ENCODE peak calls at places on chromosomes 6 and 20, in nine cellular contexts. One of them, this sample, is unnamed.

GRCh38 chr20:10209091-10209490 is 9.5 kb upstream of the SNAP25 start:
- DNase-seq in HCT116: no peak
- DNase-seq in neuronal stem cell: no peak
- DNase-seq in upper lobe of right lung: no peak
- DNase-seq in foreskin keratinocyte: no peak
- DNase-seq in caudate nucleus: no peak
- DNase-seq in neural progenitor cell: no peak
- DNase-seq in fibroblast of lung: peak
- DNase-seq in adrenal gland: no peak
- DNase-seq in this sample: no peak

GRCh38 chr6:7900621-7901020 is 10.0 kb downstream of the TXNDC5 start:
- DNase-seq in HCT116: no peak
- DNase-seq in caudate nucleus: no peak
- DNase-seq in upper lobe of right lung: no peak
- DNase-seq in adrenal gland: no peak
- DNase-seq in neural progenitor cell: no peak
- DNase-seq in foreskin keratinocyte: no peak
- DNase-seq in neuronal stem cell: no peak
- DNase-seq in fibroblast of lung: no peak
- DNase-seq in this sample: no peak

GRCh38 chr20:12737900-12738299 is 270.9 kb upstream of the SPTLC3 start:
- DNase-seq in neural progenitor cell: no peak
- DNase-seq in foreskin keratinocyte: no peak
- DNase-seq in neuronal stem cell: no peak
- DNase-seq in HCT116: no peak
- DNase-seq in caudate nucleus: no peak
- DNase-seq in upper lobe of right lung: no peak
- DNase-seq in fibroblast of lung: no peak
- DNase-seq in adrenal gland: no peak
- DNase-seq in this sample: no peak

GRCh38 chr6:22108199-22108598 is 188.6 kb downstream of the PRL start:
- DNase-seq in caudate nucleus: no peak
- DNase-seq in HCT116: no peak
- DNase-seq in fibroblast of lung: peak
- DNase-seq in upper lobe of right lung: no peak
- DNase-seq in adrenal gland: peak
- DNase-seq in neural progenitor cell: no peak
- DNase-seq in foreskin keratinocyte: no peak
- DNase-seq in neuronal stem cell: no peak
- DNase-seq in this sample: no peak

GRCh38 chr6:143397229-143398222 is 53.0 kb downstream of the ADAT2 start:
- DNase-seq in HCT116: peak
- DNase-seq in neuronal stem cell: no peak
- DNase-seq in fibroblast of lung: peak
- DNase-seq in upper lobe of right lung: peak
- DNase-seq in caudate nucleus: no peak
- DNase-seq in adrenal gland: no peak
- DNase-seq in neural progenitor cell: peak
- DNase-seq in foreskin keratinocyte: peak
- DNase-seq in this sample: peak

GRCh38 chr6:54431466-54431865 is 123.2 kb downstream of the TINAG start:
- DNase-seq in foreskin keratinocyte: no peak
- DNase-seq in caudate nucleus: no peak
- DNase-seq in neural progenitor cell: no peak
- DNase-seq in fibroblast of lung: peak
- DNase-seq in HCT116: no peak
- DNase-seq in upper lobe of right lung: no peak
- DNase-seq in adrenal gland: no peak
- DNase-seq in neuronal stem cell: no peak
- DNase-seq in this sample: no peak

GRCh38 chr20:58688838-58689237 is 3.8 kb upstream of the NPEPL1 start:
- DNase-seq in adrenal gland: peak
- DNase-seq in foreskin keratinocyte: no peak
- DNase-seq in fibroblast of lung: no peak
- DNase-seq in neural progenitor cell: no peak
- DNase-seq in neuronal stem cell: no peak
- DNase-seq in HCT116: no peak
- DNase-seq in upper lobe of right lung: no peak
- DNase-seq in caudate nucleus: no peak
- DNase-seq in this sample: no peak

GRCh38 chr6:85273870-85274269 is 176.0 kb upstream of the NT5E start:
- DNase-seq in caudate nucleus: no peak
- DNase-seq in neuronal stem cell: no peak
- DNase-seq in fibroblast of lung: no peak
- DNase-seq in adrenal gland: no peak
- DNase-seq in foreskin keratinocyte: no peak
- DNase-seq in neural progenitor cell: no peak
- DNase-seq in upper lobe of right lung: no peak
- DNase-seq in HCT116: no peak
- DNase-seq in this sample: no peak

GRCh38 chr6:108904731-108905130 is 56.5 kb downstream of the ARMC2 start:
- DNase-seq in caudate nucleus: no peak
- DNase-seq in neuronal stem cell: no peak
- DNase-seq in foreskin keratinocyte: no peak
- DNase-seq in neural progenitor cell: no peak
- DNase-seq in adrenal gland: no peak
- DNase-seq in upper lobe of right lung: no peak
- DNase-seq in fibroblast of lung: no peak
- DNase-seq in HCT116: no peak
- DNase-seq in this sample: no peak

GRCh38 chr20:53672484-53673129 is 79.0 kb upstream of the ZNF217 start:
- DNase-seq in upper lobe of right lung: no peak
- DNase-seq in neural progenitor cell: no peak
- DNase-seq in fibroblast of lung: peak
- DNase-seq in neuronal stem cell: no peak
- DNase-seq in foreskin keratinocyte: no peak
- DNase-seq in adrenal gland: no peak
- DNase-seq in caudate nucleus: no peak
- DNase-seq in HCT116: no peak
- DNase-seq in this sample: no peak

GRCh38 chr6:74768738-74769137 is 437.1 kb downstream of the COL12A1 start:
- DNase-seq in neural progenitor cell: no peak
- DNase-seq in upper lobe of right lung: no peak
- DNase-seq in caudate nucleus: no peak
- DNase-seq in neuronal stem cell: no peak
- DNase-seq in foreskin keratinocyte: no peak
- DNase-seq in HCT116: no peak
- DNase-seq in adrenal gland: no peak
- DNase-seq in fibroblast of lung: no peak
- DNase-seq in this sample: no peak

GRCh38 chr6:147017153-147017552 is 187.1 kb upstream of the STXBP5 start:
- DNase-seq in neural progenitor cell: no peak
- DNase-seq in neuronal stem cell: no peak
- DNase-seq in caudate nucleus: no peak
- DNase-seq in HCT116: no peak
- DNase-seq in upper lobe of right lung: no peak
- DNase-seq in foreskin keratinocyte: no peak
- DNase-seq in fibroblast of lung: no peak
- DNase-seq in adrenal gland: no peak
- DNase-seq in this sample: no peak

GRCh38 chr6:156028310-156029131 is 572.9 kb upstream of the NOX3 start:
- DNase-seq in foreskin keratinocyte: no peak
- DNase-seq in neural progenitor cell: no peak
- DNase-seq in neuronal stem cell: no peak
- DNase-seq in HCT116: no peak
- DNase-seq in fibroblast of lung: peak
- DNase-seq in caudate nucleus: no peak
- DNase-seq in upper lobe of right lung: no peak
- DNase-seq in adrenal gland: no peak
- DNase-seq in this sample: no peak

GRCh38 chr6:136593748-136594490 is 43.7 kb upstream of the MAP7 start:
- DNase-seq in foreskin keratinocyte: peak
- DNase-seq in neuronal stem cell: no peak
- DNase-seq in caudate nucleus: no peak
- DNase-seq in fibroblast of lung: peak
- DNase-seq in HCT116: peak
- DNase-seq in neural progenitor cell: no peak
- DNase-seq in adrenal gland: peak
- DNase-seq in upper lobe of right lung: no peak
- DNase-seq in this sample: no peak

GRCh38 chr20:49999329-49999728 is 16.5 kb downstream of the SNAI1 start:
- DNase-seq in neural progenitor cell: no peak
- DNase-seq in fibroblast of lung: no peak
- DNase-seq in upper lobe of right lung: no peak
- DNase-seq in adrenal gland: no peak
- DNase-seq in HCT116: no peak
- DNase-seq in caudate nucleus: no peak
- DNase-seq in neuronal stem cell: no peak
- DNase-seq in foreskin keratinocyte: no peak
- DNase-seq in this sample: no peak

GRCh38 chr6:49918787-49919186 is 45.2 kb downstream of the DEFB114 start:
- DNase-seq in neural progenitor cell: peak
- DNase-seq in fibroblast of lung: no peak
- DNase-seq in upper lobe of right lung: no peak
- DNase-seq in adrenal gland: no peak
- DNase-seq in neuronal stem cell: peak
- DNase-seq in caudate nucleus: no peak
- DNase-seq in foreskin keratinocyte: no peak
- DNase-seq in HCT116: no peak
- DNase-seq in this sample: no peak

GRCh38 chr6:64590965-64591364 is 955.4 kb downstream of the PHF3 start:
- DNase-seq in fibroblast of lung: no peak
- DNase-seq in caudate nucleus: no peak
- DNase-seq in foreskin keratinocyte: no peak
- DNase-seq in neural progenitor cell: no peak
- DNase-seq in neuronal stem cell: no peak
- DNase-seq in HCT116: no peak
- DNase-seq in adrenal gland: no peak
- DNase-seq in upper lobe of right lung: no peak
- DNase-seq in this sample: no peak

GRCh38 chr6:64591682-64592081 is 956.1 kb downstream of the PHF3 start:
- DNase-seq in neuronal stem cell: no peak
- DNase-seq in fibroblast of lung: no peak
- DNase-seq in upper lobe of right lung: no peak
- DNase-seq in foreskin keratinocyte: no peak
- DNase-seq in caudate nucleus: no peak
- DNase-seq in neural progenitor cell: no peak
- DNase-seq in HCT116: no peak
- DNase-seq in adrenal gland: no peak
- DNase-seq in this sample: no peak

GRCh38 chr6:64589961-64590360 is 954.4 kb downstream of the PHF3 start:
- DNase-seq in neuronal stem cell: no peak
- DNase-seq in HCT116: no peak
- DNase-seq in upper lobe of right lung: no peak
- DNase-seq in fibroblast of lung: no peak
- DNase-seq in adrenal gland: no peak
- DNase-seq in foreskin keratinocyte: no peak
- DNase-seq in neural progenitor cell: peak
- DNase-seq in caudate nucleus: no peak
- DNase-seq in this sample: no peak
- H3K27ac ChIP-seq in neuronal stem cell: peak
- H3K27ac ChIP-seq in HCT116: no peak
- H3K27ac ChIP-seq in upper lobe of right lung: no peak
- H3K27ac ChIP-seq in fibroblast of lung: no peak
- H3K27ac ChIP-seq in adrenal gland: no peak
- H3K27ac ChIP-seq in foreskin keratinocyte: no peak
- H3K27ac ChIP-seq in neural progenitor cell: no peak
- H3K27ac ChIP-seq in caudate nucleus: no peak
- H3K27ac ChIP-seq in this sample: no peak

DNA sequence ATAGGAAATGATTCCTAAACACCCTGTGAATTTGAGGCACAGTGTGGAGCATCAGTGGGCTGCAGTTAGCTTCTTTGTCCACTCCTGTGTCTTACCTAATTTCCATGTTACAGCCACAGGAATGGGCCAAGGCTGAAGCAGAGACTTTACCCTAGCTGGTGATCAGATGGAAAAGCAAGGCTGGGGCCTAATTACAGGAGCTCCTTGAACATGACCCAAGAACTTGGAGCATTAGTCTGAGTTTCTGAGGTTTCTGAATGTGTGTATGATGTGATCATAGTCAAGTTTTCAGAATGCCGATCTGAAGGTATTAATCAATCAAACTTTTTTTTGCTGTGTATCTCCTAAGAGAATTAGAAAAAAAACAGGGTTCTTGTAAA is 18.0 kb downstream of the HECA start:
- DNase-seq in adrenal gland: no peak
- DNase-seq in HCT116: no peak
- DNase-seq in neural progenitor cell: no peak
- DNase-seq in fibroblast of lung: no peak
- DNase-seq in caudate nucleus: no peak
- DNase-seq in upper lobe of right lung: no peak
- DNase-seq in neuronal stem cell: no peak
- DNase-seq in foreskin keratinocyte: no peak
- DNase-seq in this sample: no peak
- H3K27ac ChIP-seq in adrenal gland: no peak
- H3K27ac ChIP-seq in HCT116: no peak
- H3K27ac ChIP-seq in neural progenitor cell: no peak
- H3K27ac ChIP-seq in fibroblast of lung: no peak
- H3K27ac ChIP-seq in caudate nucleus: no peak
- H3K27ac ChIP-seq in upper lobe of right lung: no peak
- H3K27ac ChIP-seq in neuronal stem cell: no peak
- H3K27ac ChIP-seq in foreskin keratinocyte: no peak
- H3K27ac ChIP-seq in this sample: no peak

GRCh38 chr6:100620085-100620484 is 155.4 kb upstream of the SIM1 start:
- DNase-seq in upper lobe of right lung: no peak
- DNase-seq in foreskin keratinocyte: peak
- DNase-seq in adrenal gland: no peak
- DNase-seq in caudate nucleus: no peak
- DNase-seq in neuronal stem cell: no peak
- DNase-seq in HCT116: no peak
- DNase-seq in neural progenitor cell: no peak
- DNase-seq in fibroblast of lung: peak
- DNase-seq in this sample: no peak

GRCh38 chr6:100614386-100614785 is 149.7 kb upstream of the SIM1 start:
- DNase-seq in foreskin keratinocyte: no peak
- DNase-seq in caudate nucleus: no peak
- DNase-seq in fibroblast of lung: no peak
- DNase-seq in upper lobe of right lung: no peak
- DNase-seq in HCT116: no peak
- DNase-seq in neural progenitor cell: no peak
- DNase-seq in adrenal gland: peak
- DNase-seq in neuronal stem cell: no peak
- DNase-seq in this sample: no peak

GRCh38 chr6:100618349-100618671 is 153.6 kb upstream of the SIM1 start:
- DNase-seq in fibroblast of lung: no peak
- DNase-seq in foreskin keratinocyte: no peak
- DNase-seq in caudate nucleus: no peak
- DNase-seq in upper lobe of right lung: no peak
- DNase-seq in neuronal stem cell: no peak
- DNase-seq in HCT116: no peak
- DNase-seq in neural progenitor cell: no peak
- DNase-seq in adrenal gland: no peak
- DNase-seq in this sample: no peak

GRCh38 chr6:100614933-100615332 is 150.2 kb upstream of the SIM1 start:
- DNase-seq in neural progenitor cell: no peak
- DNase-seq in adrenal gland: no peak
- DNase-seq in fibroblast of lung: no peak
- DNase-seq in caudate nucleus: no peak
- DNase-seq in HCT116: no peak
- DNase-seq in foreskin keratinocyte: no peak
- DNase-seq in upper lobe of right lung: no peak
- DNase-seq in neuronal stem cell: no peak
- DNase-seq in this sample: no peak

GRCh38 chr6:100617633-100618348 is 153.1 kb upstream of the SIM1 start:
- DNase-seq in HCT116: no peak
- DNase-seq in caudate nucleus: no peak
- DNase-seq in neuronal stem cell: no peak
- DNase-seq in fibroblast of lung: no peak
- DNase-seq in foreskin keratinocyte: peak
- DNase-seq in upper lobe of right lung: no peak
- DNase-seq in adrenal gland: peak
- DNase-seq in neural progenitor cell: no peak
- DNase-seq in this sample: no peak
- H3K27ac ChIP-seq in HCT116: no peak
- H3K27ac ChIP-seq in caudate nucleus: no peak
- H3K27ac ChIP-seq in neuronal stem cell: no peak
- H3K27ac ChIP-seq in fibroblast of lung: no peak
- H3K27ac ChIP-seq in foreskin keratinocyte: no peak
- H3K27ac ChIP-seq in upper lobe of right lung: no peak
- H3K27ac ChIP-seq in adrenal gland: peak
- H3K27ac ChIP-seq in neural progenitor cell: no peak
- H3K27ac ChIP-seq in this sample: no peak

GRCh38 chr20:40683894-40684268 is 5.2 kb downstream of the MAFB start:
- DNase-seq in HCT116: no peak
- DNase-seq in fibroblast of lung: no peak
- DNase-seq in neuronal stem cell: peak
- DNase-seq in caudate nucleus: no peak
- DNase-seq in adrenal gland: no peak
- DNase-seq in upper lobe of right lung: no peak
- DNase-seq in foreskin keratinocyte: no peak
- DNase-seq in neural progenitor cell: no peak
- DNase-seq in this sample: no peak
- H3K27ac ChIP-seq in HCT116: no peak
- H3K27ac ChIP-seq in fibroblast of lung: no peak
- H3K27ac ChIP-seq in neuronal stem cell: no peak
- H3K27ac ChIP-seq in caudate nucleus: no peak
- H3K27ac ChIP-seq in adrenal gland: no peak
- H3K27ac ChIP-seq in upper lobe of right lung: peak
- H3K27ac ChIP-seq in foreskin keratinocyte: no peak
- H3K27ac ChIP-seq in neural progenitor cell: no peak
- H3K27ac ChIP-seq in this sample: no peak

This sample was measured in iPS DF 6.9.